ENCODE peak calls at places on chromosomes 13 and 19, in eight cellular contexts. M is upper lobe of right lung, L is left lung, H is SJSA1, D is heart right ventricle, I is adrenal gland, R is AG04450, U is tibial nerve. B is an unnamed sample. For H3K27me3, the result is how much of the 10 kb centered on the place peaks cover.

GRCh38 chr13:28792992-28793391 is 27.1 kb upstream of the MTUS2 start:
- DNase-seq in M (no peak), L (no peak), H (no peak), D (no peak), I (no peak), R (peak), U (no peak), B (no peak)

GRCh38 chr19:51560339-51560738 is 10.7 kb upstream of the ZNF175 start:
- DNase-seq in M (no peak), L (no peak), H (no peak), D (no peak), I (no peak), R (no peak), U (no peak), B (no peak)

GRCh38 chr13:84940801-84941200 is 858.4 kb downstream of the SLITRK6 start:
- DNase-seq in M (no peak), L (no peak), H (no peak), D (no peak), I (no peak), R (no peak), U (no peak), B (no peak)

GRCh38 chr13:50969691-50970090 is 60.1 kb downstream of the RNASEH2B start:
- DNase-seq in M (no peak), L (no peak), H (no peak), D (no peak), I (no peak), R (no peak), U (no peak), B (peak)

GRCh38 chr19:47348819-47349795 is at the start of gene DHX34:
- DNase-seq in M (peak), L (peak), H (peak), D (peak), I (peak), R (peak), U (peak), B (peak)

GRCh38 chr19:16601378-16602052 is 26.5 kb downstream of the MED26 start:
- DNase-seq in M (no peak), L (no peak), H (no peak), D (no peak), I (peak), R (no peak), U (no peak), B (no peak)

GRCh38 chr13:51594432-51594831 is 10.2 kb downstream of the WDFY2 start:
- DNase-seq in M (no peak), L (no peak), H (no peak), D (no peak), I (no peak), R (no peak), U (no peak), B (no peak)

GRCh38 chr19:30163663-30164062 is 208.5 kb upstream of the ZNF536 start:
- DNase-seq in M (no peak), L (no peak), H (no peak), D (no peak), I (no peak), R (no peak), U (no peak), B (no peak)

GRCh38 chr13:98761126-98761978 is 8.9 kb upstream of the SLC15A1 start:
- DNase-seq in M (no peak), L (no peak), H (peak), D (no peak), I (peak), R (peak), U (no peak), B (no peak)

GRCh38 chr19:3868770-3869456 is at the start of gene ZFR2:
- DNase-seq in M (no peak), L (peak), H (no peak), D (no peak), I (no peak), R (no peak), U (no peak), B (no peak)
- H3K27me3 ChIP-seq in M (half or more), L (half or more), H (half or more), D (half or more), I (under half), R (under half), U (half or more), B (under half)

GRCh38 chr13:113848020-113848419 is 15.9 kb downstream of the GAS6 start:
- DNase-seq in M (no peak), L (peak), H (no peak), D (no peak), I (no peak), R (no peak), U (no peak), B (no peak)
- H3K27ac ChIP-seq in M (no peak), L (no peak), H (no peak), D (no peak), I (no peak), R (peak), U (no peak), B (no peak)

GRCh38 chr19:55461259-55461973 is at the start of gene ISOC2:
- DNase-seq in M (peak), L (peak), H (peak), D (peak), I (peak), R (peak), U (peak), B (peak)
- H3K27me3 ChIP-seq in M (under half), L (under half), H (under half), D (under half), I (under half), R (under half), U (under half), B (under half)

GRCh38 chr13:59745395-59745788 is 418.3 kb downstream of the DIAPH3 start:
- DNase-seq in M (no peak), L (no peak), H (no peak), D (no peak), I (no peak), R (peak), U (no peak), B (no peak)
- H3K27ac ChIP-seq in M (no peak), L (no peak), H (no peak), D (no peak), I (no peak), R (no peak), U (no peak), B (no peak)

GRCh38 chr19:49441960-49442350 is 628 bp upstream of the SLC17A7 start:
- DNase-seq in M (no peak), L (no peak), H (no peak), D (no peak), I (no peak), R (no peak), U (no peak), B (no peak)
- H3K27me3 ChIP-seq in M (under half), L (half or more), H (under half), D (under half), I (under half), R (half or more), U (half or more), B (under half)

DNA sequence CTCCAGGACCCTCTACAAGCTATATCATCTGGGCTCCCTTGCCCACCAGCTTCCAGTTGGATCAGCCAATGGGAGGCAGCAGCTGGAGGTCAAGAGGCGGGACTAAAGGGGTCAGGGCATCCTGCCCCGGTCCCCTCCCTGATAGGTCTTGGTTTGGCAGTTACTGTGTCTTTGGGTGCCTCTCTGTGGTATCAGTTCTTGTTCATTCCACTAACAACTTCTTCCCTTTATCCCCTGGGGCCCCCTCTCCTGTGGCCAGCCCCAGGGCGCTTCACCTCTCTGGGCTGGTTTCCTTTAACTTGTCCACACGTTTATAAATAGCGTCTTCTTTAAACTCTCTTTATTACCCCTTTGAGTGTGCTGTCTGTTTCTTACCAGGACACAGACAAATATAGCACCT is 83.6 kb downstream of the DCT start:
- DNase-seq in M (no peak), L (no peak), H (no peak), D (no peak), I (no peak), R (no peak), U (no peak), B (no peak)
- H3K27ac ChIP-seq in M (no peak), L (no peak), H (no peak), D (no peak), I (no peak), R (no peak), U (no peak), B (no peak)

DNA sequence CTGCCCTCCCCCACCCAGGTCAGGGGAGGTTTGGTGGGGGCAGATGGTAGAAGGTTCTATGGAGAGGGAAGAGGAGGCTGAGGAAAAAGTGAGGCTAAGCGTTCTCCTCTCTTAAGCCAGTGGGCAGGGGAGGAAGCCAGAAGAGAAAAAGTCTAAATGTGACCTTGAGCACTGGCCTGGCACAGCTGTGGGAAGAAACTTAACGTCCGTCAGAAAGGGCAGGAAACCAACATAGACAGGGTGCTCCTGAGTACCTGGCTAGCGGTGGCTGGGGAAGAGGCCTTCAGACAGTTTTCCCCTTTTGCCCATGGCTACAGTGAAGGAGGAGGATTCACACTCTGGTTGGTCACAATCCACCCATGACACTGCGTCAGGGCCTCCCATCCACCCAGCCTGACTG is 19.5 kb upstream of the POU2F2 start:
- DNase-seq in M (no peak), L (no peak), H (no peak), D (no peak), I (no peak), R (no peak), U (no peak), B (no peak)
- H3K27me3 ChIP-seq in M (under half), L (half or more), H (half or more), D (half or more), I (under half), R (half or more), U (half or more), B (under half)

DNA sequence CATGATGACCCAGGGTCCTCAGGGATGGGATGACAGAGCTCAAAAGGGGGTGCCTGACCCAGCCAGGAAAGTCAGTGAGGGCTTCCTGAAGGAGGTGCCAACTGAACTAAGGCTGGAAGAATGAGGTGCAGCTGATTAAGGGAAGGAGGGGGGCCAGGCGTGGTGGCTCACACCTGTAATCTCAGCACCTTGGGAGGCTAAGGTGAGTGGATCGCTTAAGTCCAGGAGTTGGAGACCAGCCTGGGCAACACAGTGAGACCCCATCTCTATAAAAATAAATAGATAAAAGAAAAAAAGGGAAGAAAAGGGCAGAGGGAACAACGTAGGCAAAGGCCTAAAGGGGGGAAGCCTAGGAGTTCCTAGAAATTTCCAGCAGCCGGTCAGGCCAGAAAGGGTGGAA is 9.1 kb upstream of the LYPD3 start:
- DNase-seq in M (no peak), L (no peak), H (no peak), D (no peak), I (no peak), R (no peak), U (no peak), B (no peak)
- H3K27ac ChIP-seq in M (peak), L (peak), H (no peak), D (no peak), I (no peak), R (no peak), U (peak), B (no peak)

DNA sequence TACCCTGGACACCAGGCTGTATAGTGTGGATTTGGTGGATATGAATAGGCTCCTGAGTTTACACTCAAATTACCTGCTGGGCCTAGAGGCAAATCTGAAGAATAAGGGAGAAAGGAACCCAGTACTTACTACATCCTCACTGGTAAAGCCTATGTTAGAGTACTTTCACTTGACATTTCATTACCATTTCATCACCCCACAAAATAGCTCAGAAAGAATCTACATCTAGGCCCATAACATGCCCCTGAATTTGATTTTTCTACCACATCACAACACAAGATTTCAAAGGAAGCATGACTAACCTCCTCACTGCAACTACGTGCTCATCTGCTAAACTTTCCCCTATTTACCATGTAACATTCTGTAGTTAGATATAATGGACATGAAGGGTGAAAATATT is 43.3 kb downstream of the VWA8 start:
- DNase-seq in M (no peak), L (no peak), H (peak), D (no peak), I (no peak), R (peak), U (no peak), B (no peak)
- H3K27me3 ChIP-seq in M (under half), L (under half), H (under half), D (under half), I (under half), R (under half), U (under half), B (under half)

B was measured in iPS DF 6.9.